ENCODE peak calls at places on chromosomes 6 and 20, in nine cellular contexts. X is EH; Q is Ammon's horn; R is NCI-H1105 treated with DMSO at 0.1 percent for 48 hours; D is neural crest cell; Z is RWPE1; I is stimulated activated CD8-positive, alpha-beta memory T cell treated with anti-CD3 and anti-CD28 coated beads, Interleukin-7, amount 100 ng/mL, for 24 hours; P is IMR-90; F is iris pigment epithelial cell. E is an unnamed sample.

GRCh38 chr20:37245181-37245580 is 16.4 kb downstream of the GHRH start:
- DNase-seq in X (no peak), Q (no peak), R (no peak), D (no peak), Z (no peak), I (no peak), P (no peak), F (no peak), E (no peak)

GRCh38 chr20:48015943-48016723 is 230.9 kb upstream of the SULF2 start:
- DNase-seq in X (peak; percentile 99), Q (no peak), R (no peak), D (no peak), Z (no peak), I (no peak), P (peak; percentile 82), F (peak; percentile 89), E (no peak)

GRCh38 chr6:8888468-8888867 is 453.1 kb upstream of the SLC35B3 start:
- DNase-seq in X (no peak), Q (no peak), R (no peak), D (no peak), Z (no peak), I (no peak), P (no peak), F (peak; percentile 18), E (no peak)

GRCh38 chr6:170370413-170370812 is 63.9 kb downstream of the FAM120B start:
- DNase-seq in X (no peak), Q (no peak), R (no peak), D (no peak), Z (peak; percentile 15), I (no peak), P (no peak), F (no peak), E (no peak)

GRCh38 chr20:17530716-17531536 is at the start of gene BFSP1:
- DNase-seq in X (peak; percentile 75), Q (peak; percentile 47), R (peak; percentile 83), D (peak; percentile 69), Z (peak; percentile 50), I (peak; percentile 11), P (peak; percentile 52), F (peak; percentile 71), E (peak; percentile 71)

GRCh38 chr20:22381812-22382416 is 202.5 kb downstream of the FOXA2 start:
- DNase-seq in X (no peak), Q (no peak), R (no peak), D (no peak), Z (no peak), I (no peak), P (no peak), F (no peak), E (no peak)

GRCh38 chr6:8736046-8736877 is 300.9 kb upstream of the SLC35B3 start:
- DNase-seq in X (no peak), Q (peak; percentile 8), R (no peak), D (no peak), Z (no peak), I (no peak), P (no peak), F (peak; percentile 1), E (no peak)

GRCh38 chr20:61436674-61437279 is 184.7 kb downstream of the CDH4 start:
- DNase-seq in X (peak; percentile 65), Q (peak; percentile 62), R (no peak), D (peak; percentile 61), Z (peak; percentile 96), I (no peak), P (peak; percentile 58), F (peak; percentile 30), E (no peak)

GRCh38 chr20:4726710-4727391 is 5.1 kb downstream of the PRND start:
- DNase-seq in X (peak; percentile 78), Q (no peak), R (no peak), D (no peak), Z (peak; percentile 37), I (no peak), P (peak; percentile 82), F (peak; percentile 78), E (peak; percentile 37)

GRCh38 chr20:35001596-35002362 is 46.1 kb downstream of the MYH7B start:
- DNase-seq in X (no peak), Q (no peak), R (no peak), D (no peak), Z (no peak), I (no peak), P (no peak), F (no peak), E (no peak)

GRCh38 chr6:56571605-56572004 is 71.1 kb downstream of the DST start:
- DNase-seq in X (no peak), Q (no peak), R (no peak), D (no peak), Z (no peak), I (no peak), P (no peak), F (no peak), E (no peak)